ENCODE peak calls at places on chromosomes 5 and 9, in seven cellular contexts. I is naive B cell; F is NAMALWA; R is stimulated activated CD8-positive, alpha-beta memory T cell treated with anti-CD3 and anti-CD28 coated beads, Interleukin-15, amount 100 ng/mL, for 1 hour; C is adrenal gland; Y is tibial artery; P is NCI-H2081. G is an unnamed sample.

GRCh38 chr9:72718503-72718902 is 197.1 kb downstream of the TMC1 start:
- DNase-seq in I (no peak), F (peak), R (no peak), C (no peak), Y (no peak), P (no peak), G (peak)

GRCh38 chr9:87597710-87598200 is 100.1 kb downstream of the DAPK1 start:
- DNase-seq in I (no peak), F (no peak), R (no peak), C (no peak), Y (no peak), P (no peak), G (no peak)

GRCh38 chr9:129081388-129081889 is 528 bp downstream of the DOLPP1 start:
- DNase-seq in I (no peak), F (no peak), R (no peak), C (no peak), Y (no peak), P (no peak), G (no peak)

GRCh38 chr5:177444106-177445051 is 2.2 kb upstream of the PRR7 start:
- DNase-seq in I (no peak), F (no peak), R (no peak), C (no peak), Y (no peak), P (no peak), G (peak)

GRCh38 chr9:100468041-100468440 is 4.9 kb upstream of the TMEFF1 start:
- DNase-seq in I (no peak), F (no peak), R (no peak), C (no peak), Y (no peak), P (no peak), G (no peak)

GRCh38 chr5:180345781-180346180 is 7.4 kb downstream of the GFPT2 start:
- DNase-seq in I (no peak), F (no peak), R (no peak), C (no peak), Y (no peak), P (no peak), G (no peak)

GRCh38 chr9:80163889-80164288 is 592.1 kb downstream of the TLE4 start:
- DNase-seq in I (peak), F (peak), R (no peak), C (no peak), Y (no peak), P (no peak), G (peak)

GRCh38 chr9:68530618-68531017 is 10.1 kb downstream of the TMEM252 start:
- DNase-seq in I (no peak), F (no peak), R (no peak), C (peak), Y (peak), P (no peak), G (no peak)

GRCh38 chr5:114360816-114361723 is 800 bp upstream of the KCNN2 start:
- DNase-seq in I (no peak), F (no peak), R (no peak), C (peak), Y (no peak), P (peak), G (peak)

GRCh38 chr9:88056876-88057275 is 81.4 kb downstream of the SPATA31C2 start:
- DNase-seq in I (no peak), F (no peak), R (no peak), C (no peak), Y (no peak), P (no peak), G (no peak)

GRCh38 chr9:18437315-18438200 is 36.4 kb upstream of the ADAMTSL1 start:
- DNase-seq in I (no peak), F (no peak), R (no peak), C (peak), Y (peak), P (no peak), G (no peak)

GRCh38 chr5:60505796-60506195 is 194.2 kb downstream of the DEPDC1B start:
- DNase-seq in I (no peak), F (peak), R (no peak), C (no peak), Y (no peak), P (no peak), G (no peak)

GRCh38 chr9:77085416-77085815 is 66.0 kb downstream of the FOXB2 start:
- DNase-seq in I (no peak), F (no peak), R (no peak), C (no peak), Y (no peak), P (no peak), G (no peak)

GRCh38 chr9:111957856-111958631 is 61.4 kb downstream of the UGCG start:
- DNase-seq in I (peak), F (no peak), R (no peak), C (peak), Y (peak), P (no peak), G (peak)

GRCh38 chr9:93648181-93648580 is 71.8 kb downstream of the PHF2 start:
- DNase-seq in I (no peak), F (no peak), R (no peak), C (no peak), Y (no peak), P (no peak), G (no peak)

GRCh38 chr9:114538241-114538640 is 33.0 kb upstream of the WHRN start:
- DNase-seq in I (peak), F (peak), R (no peak), C (no peak), Y (no peak), P (no peak), G (peak)

G was measured in GM12865.